ENCODE peak calls at places on chromosomes 4 and X, in ten cellular contexts. G is activated CD4-positive, CD25-positive, alpha-beta regulatory T cell; H is NCI-H1694; D is RKO; J is lower lobe of right lung; R is mesendoderm; M is anterior cingulate cortex; O is NCI-H1436; S is A172; V is LoVo. F is an unnamed sample.

GRCh38 chr4:181569553-181569952 is 673.6 kb upstream of the TENM3 start:
- DNase-seq in G (no peak), H (no peak), D (peak; percentile 64), J (no peak), R (peak; percentile 66), M (no peak), O (peak; percentile 23), S (peak; percentile 53), V (no peak), F (no peak)

GRCh38 chr4:144584428-144584827 is 61.5 kb upstream of the HHIP start:
- DNase-seq in G (no peak), H (no peak), D (no peak), J (no peak), R (no peak), M (no peak), O (no peak), S (no peak), V (no peak), F (no peak)

GRCh38 chr4:70556856-70557255 is 35.2 kb upstream of the AMBN start:
- DNase-seq in G (no peak), H (no peak), D (peak; percentile 3), J (no peak), R (no peak), M (no peak), O (no peak), S (peak; percentile 21), V (no peak), F (no peak)

GRCh38 chr4:21327976-21328700 is 620.4 kb downstream of the KCNIP4 start:
- DNase-seq in G (no peak), H (no peak), D (no peak), J (no peak), R (no peak), M (no peak), O (no peak), S (no peak), V (no peak), F (no peak)

GRCh38 chr4:171049380-171049779 is 763.8 kb upstream of the GALNTL6 start:
- DNase-seq in G (no peak), H (no peak), D (no peak), J (no peak), R (no peak), M (no peak), O (no peak), S (no peak), V (no peak), F (no peak)

GRCh38 chr4:188682321-188682720 is 543.1 kb downstream of the TRIML1 start:
- DNase-seq in G (no peak), H (no peak), D (no peak), J (no peak), R (no peak), M (no peak), O (no peak), S (no peak), V (no peak), F (no peak)

GRCh38 chr4:24963277-24963676 is 50.4 kb upstream of the CCDC149 start:
- DNase-seq in G (no peak), H (no peak), D (no peak), J (no peak), R (no peak), M (no peak), O (no peak), S (no peak), V (no peak), F (no peak)

GRCh38 chrX:115690554-115691216 is 129.7 kb downstream of the PLS3 start:
- DNase-seq in G (peak; percentile 1), H (peak; percentile 71), D (peak; percentile 79), J (no peak), R (peak; percentile 88), M (no peak), O (peak; percentile 79), S (no peak), V (peak; percentile 35), F (peak; percentile 19)

GRCh38 chrX:13763489-13763888 is 28.9 kb downstream of the OFD1 start:
- DNase-seq in G (no peak), H (no peak), D (no peak), J (peak; percentile 48), R (no peak), M (no peak), O (peak; percentile 37), S (no peak), V (no peak), F (no peak)

GRCh38 chr4:121951570-121952110 is at the start of gene TRPC3:
- DNase-seq in G (no peak), H (no peak), D (no peak), J (peak; percentile 54), R (peak; percentile 47), M (no peak), O (no peak), S (peak; percentile 3), V (no peak), F (no peak)

GRCh38 chrX:105314468-105314867 is 94.0 kb upstream of the TEX13A start:
- DNase-seq in G (no peak), H (no peak), D (no peak), J (no peak), R (no peak), M (no peak), O (no peak), S (no peak), V (no peak), F (no peak)

GRCh38 chrX:152989292-152989658 is 4.6 kb downstream of the PNMA5 start:
- DNase-seq in G (no peak), H (no peak), D (no peak), J (no peak), R (peak; percentile 1), M (peak; percentile 0), O (no peak), S (no peak), V (no peak), F (no peak)

F was measured in LNCaP clone FGC.